ENCODE peak calls at places on chromosome 11, in six cellular contexts. X is osteocyte; G is tibial artery; B is fibroblast of pulmonary artery; F is lung; K is activated CD8-positive, alpha-beta T cell treated with anti-CD3 and anti-CD28 coated beads for 36 hours. W is an unnamed sample.

GRCh38 chr11:66546368-66546965 is at the start of gene ACTN3:
- DNase-seq in K (peak; percentile 26), B (peak; percentile 19), G (peak; percentile 87), F (peak; percentile 37), X (no peak), W (peak; percentile 33)

GRCh38 chr11:79667377-79667776 is 226.5 kb upstream of the TENM4 start:
- DNase-seq in G (no peak), X (no peak), F (no peak), B (no peak), K (no peak), W (no peak)

GRCh38 chr11:69541501-69542313 is 60.2 kb downstream of the LINC01488 start:
- DNase-seq in K (no peak), F (peak; percentile 70), B (no peak), G (no peak), X (no peak), W (peak; percentile 17)

GRCh38 chr11:59901306-59901705 is 22.7 kb downstream of the OOSP3 start:
- DNase-seq in K (no peak), G (no peak), X (no peak), F (no peak), B (peak; percentile 91), W (peak; percentile 78)

GRCh38 chr11:11513438-11513837 is 108.4 kb downstream of the GALNT18 start:
- DNase-seq in F (no peak), X (no peak), B (no peak), K (no peak), G (no peak), W (peak; percentile 66)

GRCh38 chr11:70721006-70721405 is 322.7 kb downstream of the CTTN start:
- DNase-seq in X (no peak), F (no peak), B (no peak), K (no peak), G (no peak), W (no peak)

GRCh38 chr11:11241284-11241683 is 111.8 kb downstream of the CSNK2A3 start:
- DNase-seq in X (no peak), B (no peak), F (no peak), K (no peak), G (no peak), W (no peak)

GRCh38 chr11:33703771-33704170 is 3.1 kb upstream of the C11orf91 start:
- DNase-seq in X (no peak), B (peak; percentile 68), K (no peak), G (no peak), F (no peak), W (peak; percentile 83)

GRCh38 chr11:24820541-24820940 is 323.7 kb downstream of the LUZP2 start:
- DNase-seq in F (no peak), G (no peak), B (peak; percentile 16), X (no peak), K (no peak), W (peak; percentile 4)

GRCh38 chr11:119860561-119861094 is 131.6 kb upstream of the NECTIN1 start:
- DNase-seq in X (no peak), G (no peak), F (no peak), B (no peak), K (no peak), W (peak; percentile 36)

GRCh38 chr11:1694064-1694845 is 2.7 kb upstream of the KRTAP5-6 start:
- DNase-seq in F (peak; percentile 86), B (peak; percentile 71), K (peak; percentile 85), X (peak; percentile 95), G (peak; percentile 88), W (peak; percentile 69)

GRCh38 chr11:3088806-3089205 is 31.6 kb upstream of the CARS1 start:
- DNase-seq in F (no peak), G (no peak), K (no peak), X (no peak), B (no peak), W (no peak)

GRCh38 chr11:69484427-69485259 is 3.2 kb downstream of the LINC01488 start:
- DNase-seq in F (no peak), B (no peak), X (no peak), G (no peak), K (no peak), W (no peak)

GRCh38 chr11:80702264-80702663 is 1261.4 kb upstream of the TENM4 start:
- DNase-seq in B (no peak), G (no peak), F (no peak), K (no peak), X (no peak), W (peak; percentile 27)

GRCh38 chr11:121452609-121453150 is at the start of gene SORL1-AS1:
- DNase-seq in F (no peak), G (no peak), B (no peak), K (peak; percentile 83), X (no peak), W (no peak)

GRCh38 chr11:34509336-34509902 is 4.2 kb downstream of the ELF5 start:
- DNase-seq in B (no peak), K (no peak), F (no peak), X (no peak), G (no peak), W (no peak)

GRCh38 chr11:75347781-75348613 is 3.5 kb downstream of the ARRB1 start:
- DNase-seq in K (no peak), B (peak; percentile 89), X (no peak), F (no peak), G (peak; percentile 74), W (peak; percentile 75)

GRCh38 chr11:92969634-92970347 is at the start of gene MTNR1B:
- DNase-seq in F (no peak), G (no peak), B (no peak), X (no peak), K (no peak), W (no peak)

GRCh38 chr11:11020747-11021149 is 162.9 kb upstream of the ZBED5 start:
- DNase-seq in B (no peak), F (no peak), G (no peak), X (no peak), K (no peak), W (no peak)

GRCh38 chr11:46202696-46203391 is 74.6 kb upstream of the CREB3L1 start:
- DNase-seq in X (no peak), F (no peak), B (no peak), K (no peak), G (no peak), W (no peak)

GRCh38 chr11:67352546-67353316 is 615 bp downstream of the POLD4 start:
- DNase-seq in F (peak; percentile 58), X (no peak), K (peak; percentile 75), G (peak; percentile 78), B (no peak), W (no peak)

GRCh38 chr11:763549-764321 is 13.6 kb downstream of the GATD1 start:
- DNase-seq in K (no peak), F (no peak), G (no peak), X (no peak), B (no peak), W (no peak)

GRCh38 chr11:77501748-77502147 is 27.9 kb upstream of the PAK1 start:
- DNase-seq in F (no peak), X (no peak), G (no peak), B (no peak), K (no peak), W (no peak)

DNA sequence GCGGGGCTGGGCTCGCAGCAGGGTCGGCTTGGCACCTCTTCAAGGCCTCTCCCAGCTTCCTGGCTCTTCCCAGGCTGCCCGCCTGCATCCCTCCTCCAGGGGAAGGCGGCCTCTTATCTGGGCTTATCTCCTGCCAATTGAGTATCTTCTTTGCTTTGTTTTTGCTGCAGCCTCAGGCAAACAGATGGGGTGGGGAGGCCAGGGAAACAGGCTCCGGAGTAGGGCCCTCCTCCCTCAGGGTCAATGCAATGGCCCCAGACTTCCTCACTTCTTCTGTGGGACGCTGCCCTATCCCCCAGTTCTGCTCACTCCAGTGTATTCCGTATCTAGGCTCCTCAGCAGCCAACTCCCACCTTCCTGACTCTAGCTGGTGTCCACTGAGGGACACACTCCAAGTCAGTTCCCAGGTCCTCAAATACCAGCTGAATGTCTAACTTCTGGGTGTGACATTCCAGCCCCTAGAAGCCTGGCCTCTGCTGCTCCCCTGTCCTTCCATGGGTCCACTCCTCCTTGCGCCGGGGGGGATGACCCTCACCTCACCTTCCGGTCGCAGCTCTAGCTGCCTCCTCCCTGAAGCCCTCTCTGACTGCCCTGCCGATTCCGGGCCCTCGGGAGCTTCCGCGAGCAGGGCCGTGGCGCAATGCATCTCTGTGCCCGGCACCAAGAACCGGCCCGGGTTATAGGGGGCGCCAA is 15.6 kb downstream of the BAD start:
- DNase-seq in B (peak; percentile 83), K (peak; percentile 76), X (no peak), F (no peak), G (peak; percentile 88), W (peak; percentile 73)
- TF ChIP-seq CTCF in B (no peak), K (no peak), X (no peak), F (no peak), G (no peak), W (no peak)

GRCh38 chr11:5174934-5175333 is 20.4 kb upstream of the OR52A1 start:
- DNase-seq in X (no peak), F (no peak), G (no peak), B (no peak), K (no peak), W (no peak)

GRCh38 chr11:5171856-5172255 is 17.3 kb upstream of the OR52A1 start:
- DNase-seq in B (no peak), K (no peak), F (no peak), G (no peak), X (no peak), W (no peak)
- TF ChIP-seq CTCF in B (no peak), K (no peak), F (no peak), G (no peak), X (no peak), W (no peak)

DNA sequence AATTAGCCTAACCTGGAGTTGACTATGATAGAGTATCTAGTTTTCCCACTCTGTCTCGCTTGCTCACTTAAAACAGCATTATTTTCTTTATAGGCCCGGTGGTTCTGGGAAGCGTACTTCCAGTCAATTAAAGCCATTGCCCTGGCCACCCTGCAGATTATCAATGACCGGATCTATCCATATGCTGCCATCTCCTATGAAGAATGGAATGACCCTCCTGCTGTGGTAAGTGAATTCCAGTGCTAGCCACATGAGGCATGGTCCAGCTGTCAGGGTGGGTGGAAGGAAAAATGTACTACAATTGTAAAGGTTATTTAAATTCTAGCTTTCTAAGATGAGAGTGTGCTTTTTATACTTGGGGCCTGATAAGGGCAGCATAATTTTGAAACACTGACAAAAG is 76.0 kb downstream of the EXT2 start:
- DNase-seq in B (no peak), F (no peak), G (no peak), K (no peak), X (no peak), W (no peak)
- TF ChIP-seq CTCF in B (no peak), F (no peak), G (no peak), K (no peak), X (no peak), W (no peak)

GRCh38 chr11:9265211-9266131 is at the start of gene DENND5A:
- DNase-seq in G (peak; percentile 91), B (peak; percentile 83), K (peak; percentile 65), F (peak; percentile 84), X (peak; percentile 93), W (peak; percentile 79)

GRCh38 chr11:9266132-9266736 is 1.1 kb upstream of the DENND5A start:
- DNase-seq in G (peak; percentile 49), B (no peak), F (no peak), X (no peak), K (no peak), W (no peak)

GRCh38 chr11:9264381-9265210 is 554 bp downstream of the DENND5A start:
- DNase-seq in G (peak; percentile 84), B (peak; percentile 86), X (no peak), F (peak; percentile 64), K (peak; percentile 71), W (peak; percentile 68)

GRCh38 chr11:9263840-9264380 is 1.2 kb downstream of the DENND5A start:
- DNase-seq in F (no peak), G (no peak), K (peak; percentile 74), X (no peak), B (no peak), W (peak; percentile 33)

GRCh38 chr11:9260182-9261146 is 4.7 kb downstream of the DENND5A start:
- DNase-seq in G (peak; percentile 4), K (peak; percentile 32), B (no peak), F (no peak), X (no peak), W (no peak)
- TF ChIP-seq CTCF in G (no peak), K (no peak), B (peak; percentile 35), F (no peak), X (peak; percentile 30), W (no peak)

GRCh38 chr11:112584674-112585073 is 324.0 kb upstream of the PLET1 start:
- DNase-seq in X (no peak), G (no peak), B (no peak), F (no peak), K (peak; percentile 19), W (peak; percentile 25)
- TF ChIP-seq CTCF in X (peak; percentile 32), G (no peak), B (no peak), F (no peak), K (no peak), W (peak; percentile 14)

W was measured in MCF 10A.